ENCODE peak calls at places on chromosomes 13 and 19, in eight cellular contexts. J is neural progenitor cell; R is thoracic aorta; G is BJ; A is tibial nerve; X is CD8-positive, alpha-beta T cell; Q is fibroblast of pulmonary artery; M is A673. T is an unnamed sample.

GRCh38 chr13:99386495-99386894 is 79.3 kb upstream of the GPR183 start:
- DNase-seq in J (no peak), R (no peak), A (no peak), M (no peak), Q (no peak), G (no peak), X (peak), T (no peak)

GRCh38 chr19:46704379-46705076 is 12.4 kb downstream of the PRKD2 start:
- DNase-seq in J (peak), G (no peak), A (peak), R (peak), X (peak), Q (peak), M (peak), T (peak)

GRCh38 chr19:43780706-43781525 is at the start of gene KCNN4:
- DNase-seq in R (no peak), Q (peak), J (no peak), G (no peak), M (no peak), A (no peak), X (peak), T (peak)

GRCh38 chr19:43708716-43709115 is 7.2 kb upstream of the IRGC start:
- DNase-seq in Q (no peak), M (no peak), R (no peak), X (no peak), J (no peak), G (no peak), A (no peak), T (no peak)

GRCh38 chr13:94480672-94481145 is 1.2 kb upstream of the DCT start:
- DNase-seq in X (no peak), Q (peak), M (no peak), G (no peak), J (no peak), A (peak), R (no peak), T (peak)

GRCh38 chr19:6736917-6737283 is 480 bp downstream of the GPR108 start:
- DNase-seq in Q (no peak), G (no peak), J (no peak), M (no peak), A (no peak), R (no peak), X (no peak), T (no peak)

GRCh38 chr19:43562211-43562697 is 13.1 kb downstream of the XRCC1 start:
- DNase-seq in J (no peak), X (no peak), A (no peak), Q (no peak), M (no peak), G (no peak), R (no peak), T (no peak)

GRCh38 chr13:106372199-106373160 is 163.0 kb downstream of the EFNB2 start:
- DNase-seq in G (peak), R (no peak), X (no peak), Q (peak), A (no peak), J (no peak), M (no peak), T (peak)

GRCh38 chr19:33756177-33756576 is 40.5 kb upstream of the KCTD15 start:
- DNase-seq in J (no peak), A (no peak), Q (no peak), R (no peak), G (no peak), M (no peak), X (no peak), T (no peak)

GRCh38 chr19:17841810-17842662 is 5.7 kb downstream of the JAK3 start:
- DNase-seq in A (peak), G (no peak), Q (peak), X (peak), R (no peak), M (peak), J (peak), T (peak)

GRCh38 chr13:105412171-105412570 is 1123.3 kb downstream of the EFNB2 start:
- DNase-seq in X (no peak), R (no peak), Q (no peak), M (no peak), A (no peak), J (no peak), G (no peak), T (peak)

GRCh38 chr13:80204642-80205041 is 136.3 kb downstream of the SPRY2 start:
- DNase-seq in Q (no peak), J (no peak), A (no peak), M (no peak), G (no peak), X (no peak), R (no peak), T (no peak)

GRCh38 chr19:49861127-49861526 is 6.2 kb downstream of the PNKP start:
- DNase-seq in A (peak), Q (no peak), G (no peak), M (peak), X (no peak), J (no peak), R (no peak), T (peak)

GRCh38 chr19:19997656-19998268 is 41.5 kb downstream of the ZNF682 start:
- DNase-seq in X (peak), Q (no peak), A (no peak), M (peak), G (no peak), R (no peak), J (peak), T (peak)

GRCh38 chr19:13031917-13032623 is 36.8 kb downstream of the NFIX start:
- DNase-seq in X (no peak), Q (no peak), M (no peak), J (peak), A (no peak), R (no peak), G (no peak), T (peak)

GRCh38 chr19:38985262-38985661 is 9.7 kb upstream of the FBXO17 start:
- DNase-seq in G (no peak), J (no peak), M (no peak), R (no peak), Q (no peak), X (no peak), A (no peak), T (no peak)

GRCh38 chr19:16325671-16326400 is 1.2 kb downstream of the KLF2 start:
- DNase-seq in A (no peak), X (peak), J (peak), G (no peak), R (no peak), M (peak), Q (peak), T (no peak)

GRCh38 chr19:51681286-51681956 is 11.7 kb upstream of the SPACA6 start:
- DNase-seq in X (no peak), M (peak), R (no peak), Q (no peak), A (no peak), J (no peak), G (no peak), T (peak)

GRCh38 chr13:107373551-107373950 is 805.6 kb upstream of the ARGLU1 start:
- DNase-seq in J (peak), X (no peak), R (no peak), M (peak), Q (peak), G (no peak), A (no peak), T (peak)

GRCh38 chr13:46183018-46183940 is 1.3 kb upstream of the LCP1 start:
- DNase-seq in J (no peak), X (no peak), Q (no peak), M (no peak), R (no peak), A (no peak), G (no peak), T (no peak)

GRCh38 chr13:46180393-46180792 is 1.6 kb downstream of the LCP1 start:
- DNase-seq in X (no peak), M (no peak), G (no peak), A (no peak), R (no peak), J (no peak), Q (no peak), T (no peak)

GRCh38 chr13:46182491-46182877 is 507 bp upstream of the LCP1 start:
- DNase-seq in Q (no peak), R (no peak), M (no peak), G (no peak), X (no peak), A (no peak), J (no peak), T (no peak)

GRCh38 chr13:46179576-46180368 is 2.2 kb downstream of the LCP1 start:
- DNase-seq in X (peak), R (peak), A (no peak), M (no peak), Q (no peak), G (no peak), J (no peak), T (no peak)

DNA sequence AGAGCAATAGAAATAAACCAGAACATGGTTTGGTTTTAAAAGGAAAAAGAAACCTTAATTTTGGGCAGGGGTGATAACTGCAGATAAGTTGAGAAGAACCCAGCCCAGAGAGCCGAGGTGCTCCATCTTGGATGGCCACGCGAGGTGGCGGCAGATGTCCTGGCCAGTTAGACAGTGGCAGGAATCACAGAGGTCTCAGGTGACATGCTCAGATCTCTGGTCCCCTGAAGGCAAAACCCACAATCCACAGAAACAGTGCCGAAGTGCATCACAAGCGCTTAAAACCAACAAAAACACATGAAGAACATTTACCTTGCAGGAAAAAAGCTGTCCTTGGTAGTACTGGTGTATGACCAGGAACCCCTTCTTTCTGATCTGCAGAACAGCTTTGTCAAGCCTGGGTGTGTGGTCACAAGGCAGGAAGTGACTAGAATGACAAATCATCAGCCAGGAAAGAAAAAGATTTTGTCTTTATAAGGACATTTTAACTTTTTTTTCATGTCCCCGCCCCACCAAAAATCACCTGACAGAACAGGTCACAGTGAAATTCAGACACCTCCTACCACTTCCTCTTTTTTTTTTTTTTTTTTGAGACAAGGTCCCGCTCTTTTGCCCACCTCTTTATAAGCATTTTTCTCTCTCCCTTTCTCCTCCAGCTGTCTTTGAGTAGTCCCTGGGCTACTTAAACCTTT is at the start of gene LCP1:
- DNase-seq in G (no peak), J (no peak), M (no peak), X (peak), R (no peak), Q (no peak), A (no peak), T (no peak)
- H3K4me3 ChIP-seq in G (no peak), J (no peak), M (no peak), X (peak), R (peak), Q (no peak), A (peak), T (no peak)

GRCh38 chr13:113456116-113456702 is 2.9 kb upstream of the ADPRHL1 start:
- DNase-seq in G (no peak), J (no peak), M (no peak), A (no peak), X (no peak), Q (no peak), R (no peak), T (no peak)

GRCh38 chr13:113454936-113455335 is 1.6 kb upstream of the ADPRHL1 start:
- DNase-seq in J (no peak), G (no peak), A (no peak), X (no peak), M (no peak), R (no peak), Q (no peak), T (no peak)

GRCh38 chr13:113458218-113459065 is 5.2 kb upstream of the ADPRHL1 start:
- DNase-seq in X (no peak), A (no peak), R (no peak), G (no peak), Q (peak), M (peak), J (peak), T (no peak)

GRCh38 chr13:113455384-113455783 is 2.1 kb upstream of the ADPRHL1 start:
- DNase-seq in M (no peak), A (no peak), G (no peak), R (no peak), J (no peak), X (no peak), Q (no peak), T (no peak)

DNA sequence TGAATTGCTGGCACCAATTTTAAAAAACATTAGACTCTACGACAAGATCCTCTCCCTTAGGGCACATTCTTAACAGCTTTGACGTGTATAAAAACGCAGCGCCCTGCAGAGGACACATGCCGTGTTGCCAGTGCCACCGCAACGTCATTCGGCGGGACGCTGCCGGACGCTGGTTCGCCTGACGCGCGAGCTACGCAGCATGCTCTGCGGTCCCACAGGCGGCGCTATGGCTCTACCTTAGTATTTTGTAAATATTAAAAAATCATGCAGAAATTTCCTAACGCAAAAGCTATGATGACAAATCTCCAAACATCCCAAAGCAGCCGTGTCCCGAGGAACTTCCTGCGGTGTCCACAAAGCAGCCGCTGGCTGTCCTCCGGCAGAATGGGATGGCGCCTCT is 4.2 kb upstream of the ADPRHL1 start:
- DNase-seq in X (no peak), A (no peak), Q (no peak), M (no peak), J (no peak), R (no peak), G (no peak), T (no peak)
- TF ChIP-seq CTCF in X (no peak), A (no peak), Q (no peak), M (peak), J (peak), R (no peak), G (no peak), T (no peak)

GRCh38 chr13:23692816-23693215 is 122.6 kb downstream of the TNFRSF19 start:
- DNase-seq in X (no peak), J (no peak), Q (no peak), M (no peak), G (no peak), R (no peak), A (no peak), T (no peak)

GRCh38 chr13:23696610-23697009 is 126.4 kb downstream of the TNFRSF19 start:
- DNase-seq in G (no peak), A (no peak), M (no peak), X (no peak), J (peak), R (no peak), Q (no peak), T (no peak)

GRCh38 chr13:23695196-23695595 is 125.0 kb downstream of the TNFRSF19 start:
- DNase-seq in Q (no peak), R (no peak), A (no peak), X (no peak), J (no peak), G (no peak), M (no peak), T (no peak)

GRCh38 chr13:23697772-23698313 is 127.6 kb downstream of the TNFRSF19 start:
- DNase-seq in G (no peak), Q (no peak), M (no peak), J (no peak), X (no peak), R (no peak), A (no peak), T (no peak)

GRCh38 chr13:23695711-23696512 is 125.7 kb downstream of the TNFRSF19 start:
- DNase-seq in Q (no peak), J (no peak), R (no peak), G (no peak), A (no peak), M (no peak), X (peak), T (peak)
- H3K4me3 ChIP-seq in Q (no peak), J (no peak), R (peak), G (no peak), A (peak), M (no peak), X (peak), T (no peak)

DNA sequence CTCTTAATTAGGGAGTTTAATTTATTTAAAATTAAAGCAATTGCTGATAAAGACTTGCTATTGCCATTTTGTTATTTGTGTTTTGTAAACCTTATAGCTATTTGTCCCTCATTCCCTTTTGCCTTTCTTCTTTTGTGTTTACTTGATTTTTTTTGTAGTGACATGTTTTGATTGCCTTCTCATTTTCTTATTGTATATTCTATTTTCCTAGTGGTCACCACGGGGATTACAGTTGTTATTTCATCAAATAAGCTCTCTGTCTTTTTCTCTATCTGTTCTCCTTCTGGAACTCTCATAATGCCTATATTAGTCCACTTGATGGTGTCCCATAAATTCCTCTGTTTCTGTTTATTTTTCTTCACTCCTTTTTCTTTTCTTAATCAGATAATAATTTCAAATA is 64.4 kb upstream of the FRY start:
- DNase-seq in G (no peak), R (no peak), J (no peak), X (no peak), A (no peak), Q (no peak), M (no peak), T (no peak)
- TF ChIP-seq CTCF in G (no peak), R (peak), J (peak), X (no peak), A (no peak), Q (no peak), M (peak), T (peak)

T was measured in epithelial cell of esophagus.